ENCODE peak calls at places on chromosomes 3 and 15, in six cellular contexts. S is GM06990, K is OCI-LY7, Z is endothelial cell, Y is SK-N-SH, G is A549. F is an unnamed sample.

GRCh38 chr3:125478321-125478720 is 41.7 kb downstream of the SNX4 start:
- DNase-seq in Z (no peak), G (no peak), Y (no peak), S (no peak), K (no peak), F (no peak)

GRCh38 chr3:138943724-138944131 is 3.2 kb downstream of the FOXL2 start:
- DNase-seq in Z (peak; percentile 22), Y (no peak), G (no peak), K (no peak), S (no peak), F (no peak)

GRCh38 chr15:48962662-48963523 is 826 bp downstream of the SHC4 start:
- DNase-seq in Z (peak; percentile 52), Y (peak; percentile 71), K (no peak), S (no peak), G (no peak), F (no peak)

GRCh38 chr3:147185781-147186180 is 220.6 kb downstream of the ZIC4 start:
- DNase-seq in S (no peak), Y (no peak), Z (no peak), K (no peak), G (no peak), F (no peak)

GRCh38 chr3:86388848-86389247 is 602.1 kb downstream of the VGLL3 start:
- DNase-seq in Y (peak; percentile 2), K (no peak), S (no peak), G (no peak), Z (no peak), F (no peak)

GRCh38 chr3:171393032-171393744 is 67.0 kb downstream of the TNIK start:
- DNase-seq in Y (no peak), Z (peak; percentile 9), G (no peak), K (no peak), S (no peak), F (no peak)

GRCh38 chr3:97763586-97764148 is 891 bp upstream of the ARL6 start:
- DNase-seq in Y (peak; percentile 10), G (peak; percentile 3), Z (no peak), S (no peak), K (no peak), F (no peak)

GRCh38 chr3:10340476-10340875 is 19.6 kb upstream of the SEC13 start:
- DNase-seq in Z (no peak), G (no peak), Y (peak; percentile 11), S (no peak), K (no peak), F (no peak)

GRCh38 chr3:150407051-150407817 is 864 bp upstream of the TSC22D2 start:
- DNase-seq in G (no peak), Y (peak; percentile 26), S (no peak), K (peak; percentile 10), Z (no peak), F (no peak)

GRCh38 chr3:181176610-181177009 is 187.1 kb upstream of the DNAJC19 start:
- DNase-seq in K (peak; percentile 14), G (peak; percentile 2), Y (peak; percentile 55), Z (peak; percentile 60), S (no peak), F (peak; percentile 82)

DNA sequence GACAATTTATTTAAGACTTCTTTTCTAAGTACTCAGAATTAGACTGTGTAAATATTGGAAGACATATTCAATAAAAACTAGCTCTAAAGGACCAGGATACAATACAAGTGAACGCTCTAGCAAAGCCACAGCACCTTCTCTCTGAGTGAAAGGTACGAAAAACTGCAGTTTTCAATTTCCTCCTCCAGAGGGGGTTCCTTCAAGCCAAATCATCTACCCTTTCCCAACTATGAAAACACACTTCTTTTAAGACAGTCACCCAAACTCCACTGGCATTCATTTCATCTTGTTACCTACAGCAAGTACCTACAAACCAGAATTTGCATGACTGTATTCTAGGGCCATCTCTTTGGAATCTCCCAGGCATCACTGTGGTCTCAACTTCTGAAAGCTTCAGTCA is 165.8 kb downstream of the ERC2 start:
- DNase-seq in S (no peak), Y (no peak), Z (peak; percentile 7), G (no peak), K (peak; percentile 46), F (no peak)
- TF ChIP-seq CTCF in S (peak; percentile 31), Y (peak; percentile 36), Z (no peak), G (no peak), K (peak; percentile 73), F (no peak)

DNA sequence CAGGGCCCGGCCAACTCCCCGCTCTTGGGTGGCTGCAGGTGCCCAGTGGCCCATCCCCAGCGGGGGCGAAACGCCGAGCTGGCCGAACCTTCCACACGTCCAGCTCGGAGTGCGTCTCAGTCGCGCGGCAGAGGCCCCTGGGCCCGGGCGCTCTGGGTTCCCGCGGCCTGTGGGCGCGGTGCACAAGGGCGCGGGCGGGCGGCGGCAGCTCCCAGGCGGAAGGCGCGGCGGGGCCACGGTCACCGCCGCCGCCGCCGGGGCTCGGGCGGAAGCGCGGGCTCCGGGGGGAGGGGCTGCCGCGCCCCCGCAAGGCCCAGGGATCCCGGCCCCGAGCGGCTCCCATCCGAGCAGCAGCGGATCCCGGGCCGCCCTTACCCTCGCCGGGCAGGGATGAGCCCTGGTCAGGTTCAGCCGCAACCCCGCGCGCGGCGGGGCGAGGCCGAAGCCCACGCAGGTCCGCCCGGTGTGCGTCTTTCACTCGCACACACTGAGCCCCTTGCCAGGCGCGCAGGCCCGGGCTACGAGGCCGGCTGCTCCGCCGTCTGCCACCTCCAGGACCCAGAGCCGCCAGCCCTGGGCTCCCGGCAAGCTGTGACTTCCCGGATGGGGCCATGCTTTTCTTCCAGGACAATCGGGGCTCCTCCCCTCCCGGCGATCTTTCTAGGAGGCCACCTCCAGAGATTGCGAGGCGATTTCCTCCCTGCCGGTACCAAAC is 54.2 kb downstream of the CCDC54 start:
- DNase-seq in Z (peak; percentile 55), Y (peak; percentile 90), G (peak; percentile 73), S (peak; percentile 62), K (peak; percentile 43), F (no peak)
- TF ChIP-seq CTCF in Z (no peak), Y (no peak), G (no peak), S (no peak), K (no peak), F (no peak)

DNA sequence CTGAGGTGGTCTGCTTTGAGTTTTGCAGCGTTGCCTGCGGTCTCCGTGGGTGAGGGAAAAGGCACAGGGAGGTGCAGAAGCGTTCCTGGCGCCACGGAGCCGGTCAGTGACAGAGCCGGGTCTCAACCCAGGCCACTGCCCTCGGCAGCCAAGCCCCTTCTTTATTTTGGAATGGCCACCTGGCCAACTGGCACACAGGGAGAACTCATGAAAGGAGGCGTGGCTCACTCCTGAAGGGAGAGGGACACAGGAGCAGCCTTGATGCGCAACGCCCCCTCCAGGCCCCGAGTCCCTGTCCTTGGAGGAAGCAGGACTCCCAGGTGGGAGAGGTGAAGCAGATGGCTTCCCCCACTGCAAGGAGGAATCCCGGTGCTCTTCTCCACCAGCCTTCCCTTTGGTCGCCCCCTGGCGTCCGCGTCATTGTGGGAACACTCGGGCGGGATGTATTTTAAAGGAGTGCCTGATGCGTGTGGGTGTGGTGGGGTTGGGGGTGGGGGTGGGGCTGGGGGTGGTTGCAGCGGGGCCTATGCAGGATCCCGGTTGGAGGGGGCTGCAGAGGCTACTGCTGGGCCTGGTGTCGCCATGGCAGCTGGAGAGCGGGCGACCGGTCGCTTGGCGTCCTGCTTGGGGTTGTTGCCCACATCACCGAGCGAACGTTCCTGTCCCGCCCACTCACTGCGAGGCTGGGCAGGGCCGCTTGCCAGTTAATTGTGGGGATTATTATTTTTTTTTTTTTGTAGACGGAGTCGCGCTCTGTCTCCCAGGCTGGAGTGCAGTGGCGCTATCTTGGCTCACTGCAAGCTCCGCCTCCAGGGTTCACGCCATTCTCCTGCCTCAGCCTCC is 32.6 kb downstream of the APBA2 start:
- DNase-seq in Z (peak; percentile 77), S (no peak), G (peak; percentile 65), K (no peak), Y (no peak), F (no peak)
- TF ChIP-seq CTCF in Z (peak; percentile 39), S (no peak), G (peak; percentile 57), K (no peak), Y (no peak), F (no peak)

DNA sequence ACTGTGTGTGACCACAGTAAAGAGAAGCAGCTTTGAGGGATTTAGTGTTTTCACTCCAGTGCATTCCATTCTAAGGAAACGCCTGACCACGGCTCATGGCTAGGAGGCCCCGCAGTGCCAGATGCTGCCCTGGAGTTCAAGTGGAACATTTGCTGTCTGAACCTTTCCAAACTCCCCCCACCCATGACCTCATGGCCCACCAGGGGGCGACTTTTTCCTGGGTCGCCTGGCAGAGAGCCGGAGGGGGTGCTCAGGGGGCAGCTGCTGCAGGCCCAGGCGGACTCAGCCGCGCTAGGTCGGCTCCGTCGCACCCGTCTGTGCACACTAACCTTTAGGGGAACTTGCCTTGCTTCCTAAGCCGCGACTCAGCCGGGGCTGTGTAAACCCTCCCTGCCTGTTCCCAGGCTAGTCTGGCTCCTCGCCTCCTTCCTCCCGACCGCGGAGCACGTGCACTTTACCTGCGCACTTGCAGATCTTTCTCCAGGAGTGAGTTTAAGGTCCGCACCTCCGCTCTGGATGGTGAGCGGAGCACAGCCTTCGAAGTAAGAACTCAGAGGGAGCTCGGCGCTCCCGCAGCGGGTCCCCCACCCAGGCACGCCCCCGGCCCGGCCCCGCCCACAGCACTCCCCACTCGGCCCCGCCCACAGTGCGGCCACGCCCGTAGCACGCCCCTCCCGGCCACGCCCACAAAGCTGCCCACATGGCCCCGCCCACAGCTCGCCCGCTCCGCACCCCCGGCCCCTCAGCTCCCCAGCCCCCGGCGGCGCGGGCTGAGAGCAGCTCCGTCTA is at the start of gene OCA2:
- DNase-seq in Y (peak; percentile 95), K (no peak), G (peak; percentile 40), Z (peak; percentile 65), S (no peak), F (no peak)
- TF ChIP-seq CTCF in Y (peak; percentile 47), K (peak; percentile 56), G (peak; percentile 38), Z (peak; percentile 62), S (peak; percentile 30), F (no peak)

GRCh38 chr3:20040476-20041196 is 390 bp downstream of the KAT2B start:
- DNase-seq in Z (peak; percentile 54), Y (peak; percentile 78), K (peak; percentile 87), G (peak; percentile 68), S (peak; percentile 85), F (no peak)
- TF ChIP-seq CTCF in Z (no peak), Y (peak; percentile 35), K (peak; percentile 35), G (peak; percentile 8), S (peak; percentile 35), F (no peak)

GRCh38 chr3:70963412-70963811 is 620.1 kb downstream of the FOXP1 start:
- DNase-seq in G (no peak), S (no peak), K (no peak), Z (no peak), Y (no peak), F (no peak)
- TF ChIP-seq CTCF in G (no peak), S (no peak), K (no peak), Z (no peak), Y (no peak), F (no peak)

GRCh38 chr3:52053307-52054304 is 2.8 kb downstream of the DUSP7 start:
- DNase-seq in Y (no peak), K (peak; percentile 44), G (no peak), Z (peak; percentile 26), S (peak; percentile 41), F (no peak)
- TF ChIP-seq CTCF in Y (peak; percentile 31), K (peak; percentile 60), G (peak; percentile 20), Z (no peak), S (peak; percentile 57), F (no peak)

F was measured in omental fat pad.